ENCODE peak calls at places on chromosomes 11 and 22, in seven cellular contexts. U, T, W, K, G, D and P are unnamed samples.

GRCh38 chr22:33909075-33909458 is 11.2 kb downstream of the LARGE1 start:
- DNase-seq in U (no peak), T (peak), W (peak), K (peak), G (no peak), D (no peak), P (peak)

GRCh38 chr11:12251651-12252560 is 125.5 kb upstream of the PARVA start:
- DNase-seq in U (no peak), T (no peak), W (no peak), K (no peak), G (no peak), D (no peak), P (no peak)

GRCh38 chr22:17199131-17199731 is 20.0 kb downstream of the ADA2 start:
- DNase-seq in U (no peak), T (peak), W (peak), K (no peak), G (no peak), D (peak), P (peak)

GRCh38 chr22:46077669-46078099 is 72.6 kb upstream of the PPARA start:
- DNase-seq in U (no peak), T (no peak), W (peak), K (peak), G (peak), D (peak), P (no peak)

GRCh38 chr11:15091620-15092019 is 18.2 kb downstream of the CALCB start:
- DNase-seq in U (no peak), T (no peak), W (no peak), K (no peak), G (no peak), D (no peak), P (no peak)

GRCh38 chr11:10856689-10857603 is 907 bp downstream of the ZBED5 start:
- DNase-seq in U (peak), T (peak), W (peak), K (peak), G (no peak), D (peak), P (no peak)

GRCh38 chr11:107705027-107705426 is 6.8 kb downstream of the SLN start:
- DNase-seq in U (peak), T (peak), W (peak), K (no peak), G (no peak), D (no peak), P (no peak)

GRCh38 chr22:24871611-24872205 is 65.7 kb downstream of the SGSM1 start:
- DNase-seq in U (peak), T (no peak), W (no peak), K (no peak), G (no peak), D (no peak), P (no peak)

GRCh38 chr11:78212586-78213371 is 24.1 kb downstream of the USP35 start:
- DNase-seq in U (no peak), T (peak), W (no peak), K (peak), G (no peak), D (no peak), P (no peak)

GRCh38 chr11:114821626-114822025 is 143.3 kb downstream of the NXPE2 start:
- DNase-seq in U (peak), T (peak), W (no peak), K (peak), G (no peak), D (no peak), P (no peak)

GRCh38 chr11:108871152-108871551 is 206.3 kb downstream of the DDX10 start:
- DNase-seq in U (peak), T (peak), W (no peak), K (no peak), G (no peak), D (no peak), P (peak)

GRCh38 chr11:14764899-14765527 is 121.4 kb downstream of the PDE3B start:
- DNase-seq in U (peak), T (peak), W (no peak), K (no peak), G (no peak), D (no peak), P (no peak)

GRCh38 chr11:65778431-65778900 is 2.3 kb downstream of the AP5B1 start:
- DNase-seq in U (no peak), T (no peak), W (no peak), K (no peak), G (no peak), D (no peak), P (no peak)

GRCh38 chr11:1837171-1838076 is 1.4 kb upstream of the TNNI2 start:
- DNase-seq in U (peak), T (peak), W (peak), K (peak), G (no peak), D (peak), P (peak)

GRCh38 chr22:49014227-49015201 is 813.2 kb downstream of the BRD1 start:
- DNase-seq in U (no peak), T (no peak), W (no peak), K (peak), G (peak), D (no peak), P (no peak)

GRCh38 chr22:44573451-44573850 is 75.4 kb upstream of the RTL6 start:
- DNase-seq in U (no peak), T (no peak), W (no peak), K (no peak), G (no peak), D (peak), P (no peak)

GRCh38 chr11:110355011-110355744 is 58.8 kb upstream of the RDX start:
- DNase-seq in U (no peak), T (no peak), W (no peak), K (peak), G (no peak), D (no peak), P (no peak)

GRCh38 chr11:76266269-76266668 is 60.0 kb upstream of the WNT11 start:
- DNase-seq in U (peak), T (peak), W (peak), K (peak), G (no peak), D (no peak), P (no peak)

GRCh38 chr11:84234462-84235202 is 948.5 kb upstream of the CCDC90B start:
- DNase-seq in U (no peak), T (no peak), W (no peak), K (no peak), G (no peak), D (no peak), P (no peak)

GRCh38 chr11:68127791-68128681 is 6.8 kb upstream of the CHKA start:
- DNase-seq in U (no peak), T (peak), W (no peak), K (peak), G (no peak), D (peak), P (peak)

GRCh38 chr11:109862808-109863207 is 230.4 kb upstream of the ZC3H12C start:
- DNase-seq in U (no peak), T (no peak), W (no peak), K (no peak), G (no peak), D (no peak), P (no peak)

GRCh38 chr11:7671347-7671746 is 2.0 kb downstream of the CYB5R2 start:
- DNase-seq in U (no peak), T (no peak), W (no peak), K (no peak), G (no peak), D (no peak), P (peak)

GRCh38 chr11:4881860-4882500 is at the start of gene OR51T1:
- DNase-seq in U (no peak), T (peak), W (no peak), K (no peak), G (no peak), D (no peak), P (no peak)

GRCh38 chr11:94417386-94417987 is 16.3 kb upstream of the GPR83 start:
- DNase-seq in U (peak), T (peak), W (no peak), K (no peak), G (no peak), D (no peak), P (no peak)

GRCh38 chr11:121866822-121867221 is 249.2 kb downstream of the BLID start:
- DNase-seq in U (no peak), T (no peak), W (no peak), K (no peak), G (no peak), D (no peak), P (no peak)

GRCh38 chr22:32106930-32107329 is 52.2 kb downstream of the C22orf42 start:
- DNase-seq in U (peak), T (no peak), W (no peak), K (no peak), G (no peak), D (no peak), P (no peak)

GRCh38 chr22:41687901-41688364 is 734 bp downstream of the SNU13 start:
- DNase-seq in U (peak), T (peak), W (no peak), K (peak), G (no peak), D (no peak), P (peak)

GRCh38 chr11:91156041-91156440 is 933.2 kb upstream of the CHORDC1 start:
- DNase-seq in U (no peak), T (no peak), W (no peak), K (no peak), G (no peak), D (no peak), P (no peak)

GRCh38 chr22:17398159-17398558 is 28.9 kb downstream of the CECR2 start:
- DNase-seq in U (no peak), T (no peak), W (no peak), K (no peak), G (no peak), D (no peak), P (no peak)

DNA sequence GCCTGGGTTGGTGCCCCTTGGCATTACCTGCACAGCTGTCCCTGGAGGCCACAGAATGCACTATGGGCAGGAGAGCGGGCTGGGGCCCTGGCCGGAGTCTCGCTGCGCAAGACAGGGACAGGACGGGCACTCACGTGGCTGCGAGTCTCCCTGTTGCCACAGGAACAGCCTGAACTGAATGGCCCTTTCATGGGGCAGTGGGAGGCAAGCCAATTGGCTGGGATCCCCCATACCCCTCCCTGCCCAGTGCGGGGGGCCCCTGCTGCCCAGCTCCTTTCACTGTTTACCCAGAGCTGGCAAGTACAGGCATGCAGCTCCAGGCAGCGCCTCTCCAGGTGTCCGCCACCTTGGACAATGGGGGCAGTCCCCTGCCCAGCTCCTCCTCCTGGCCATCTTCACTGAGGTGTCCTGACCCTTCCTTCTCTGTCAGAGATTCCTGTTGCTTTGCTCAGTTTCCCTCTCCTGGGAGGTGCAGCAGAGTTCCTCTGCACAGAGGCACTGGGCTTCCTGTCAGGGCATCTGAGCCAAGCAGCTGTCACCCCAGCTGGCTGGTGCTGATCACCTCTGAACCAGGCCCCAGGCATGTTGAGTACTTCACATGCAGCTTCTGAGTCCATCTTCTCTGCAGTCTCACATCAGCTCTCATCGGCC is 5.2 kb downstream of the USP2 start:
- DNase-seq in U (no peak), T (peak), W (peak), K (peak), G (no peak), D (peak), P (peak)
- H3K4me3 ChIP-seq in U (no peak), T (no peak), W (peak), K (no peak), G (peak), D (peak), P (no peak)

GRCh38 chr11:19966435-19966834 is 193.8 kb downstream of the DBX1 start:
- DNase-seq in U (no peak), T (no peak), W (no peak), K (no peak), G (no peak), D (no peak), P (no peak)

GRCh38 chr11:19966927-19967326 is 193.3 kb downstream of the DBX1 start:
- DNase-seq in U (no peak), T (no peak), W (no peak), K (no peak), G (no peak), D (no peak), P (no peak)

GRCh38 chr11:19968860-19969259 is 191.4 kb downstream of the DBX1 start:
- DNase-seq in U (no peak), T (no peak), W (no peak), K (no peak), G (no peak), D (no peak), P (no peak)

GRCh38 chr11:19970944-19971343 is 189.3 kb downstream of the DBX1 start:
- DNase-seq in U (no peak), T (no peak), W (no peak), K (no peak), G (no peak), D (no peak), P (no peak)

GRCh38 chr11:19967796-19968195 is 192.5 kb downstream of the DBX1 start:
- DNase-seq in U (no peak), T (no peak), W (no peak), K (no peak), G (no peak), D (no peak), P (no peak)
- TF ChIP-seq POLR2A in U (no peak), T (no peak), W (no peak), K (no peak), G (no peak), D (no peak), P (no peak)

GRCh38 chr11:2898366-2899079 is 12.9 kb upstream of the CDKN1C start:
- DNase-seq in U (peak), T (peak), W (peak), K (peak), G (no peak), D (peak), P (no peak)
- H3K4me3 ChIP-seq in U (no peak), T (no peak), W (no peak), K (no peak), G (no peak), D (no peak), P (no peak)

DNA sequence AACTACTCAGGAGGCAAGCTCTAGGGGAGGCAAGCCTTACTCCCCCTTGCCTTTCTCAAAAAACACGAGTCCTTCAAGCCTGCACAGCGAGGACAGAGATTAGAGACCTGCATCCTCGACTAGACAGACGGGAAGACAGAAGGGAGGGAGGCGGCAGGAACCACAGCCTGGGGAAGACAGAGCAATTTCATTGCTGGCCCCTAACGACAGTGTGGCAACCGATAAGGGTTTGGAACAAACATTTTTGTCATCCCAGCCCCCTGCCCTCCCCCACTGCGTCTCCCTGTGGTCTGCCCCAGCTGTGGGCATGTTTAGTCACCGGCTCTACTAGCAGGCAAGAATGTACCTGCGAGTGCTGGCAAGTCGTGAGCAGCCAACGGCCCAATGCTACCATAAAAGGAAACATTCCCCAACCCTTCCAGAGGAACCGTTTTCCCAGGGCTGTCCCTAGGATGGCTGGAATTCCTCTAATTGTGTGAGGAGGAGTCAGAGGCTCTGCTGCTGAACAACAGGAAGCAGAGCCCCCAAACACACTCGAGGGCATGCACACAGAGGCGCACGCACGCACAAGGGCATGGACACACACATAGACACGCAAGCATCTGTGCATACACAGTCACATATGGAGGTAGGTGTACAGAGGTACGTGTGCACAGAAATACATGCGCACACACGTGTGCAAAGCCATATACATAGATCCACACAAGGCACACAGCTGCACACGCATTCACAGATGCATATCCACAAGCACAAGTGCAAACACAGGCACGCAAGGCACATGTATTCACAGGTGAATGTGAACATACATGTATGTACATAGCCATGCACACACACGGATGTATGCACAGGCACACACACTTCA is 58.3 kb downstream of the MYH9 start:
- DNase-seq in U (peak), T (peak), W (no peak), K (peak), G (no peak), D (peak), P (peak)
- TF ChIP-seq POLR2A in U (no peak), T (peak), W (peak), K (peak), G (no peak), D (peak), P (no peak)

GRCh38 chr11:119684361-119685072 is 44.5 kb downstream of the NECTIN1 start:
- DNase-seq in U (peak), T (peak), W (no peak), K (no peak), G (no peak), D (peak), P (no peak)
- H3K4me3 ChIP-seq in U (no peak), T (no peak), W (no peak), K (no peak), G (no peak), D (no peak), P (no peak)

GRCh38 chr22:38724176-38724575 is 18.4 kb downstream of the GTPBP1 start:
- DNase-seq in U (no peak), T (no peak), W (no peak), K (no peak), G (no peak), D (no peak), P (no peak)

GRCh38 chr22:38724926-38725571 is 19.3 kb downstream of the GTPBP1 start:
- DNase-seq in U (peak), T (peak), W (no peak), K (no peak), G (no peak), D (no peak), P (no peak)

GRCh38 chr22:38727123-38727522 is 21.4 kb downstream of the GTPBP1 start:
- DNase-seq in U (no peak), T (no peak), W (no peak), K (no peak), G (no peak), D (no peak), P (peak)

GRCh38 chr22:38727530-38728451 is 22.0 kb downstream of the GTPBP1 start:
- DNase-seq in U (no peak), T (no peak), W (no peak), K (no peak), G (no peak), D (no peak), P (no peak)

DNA sequence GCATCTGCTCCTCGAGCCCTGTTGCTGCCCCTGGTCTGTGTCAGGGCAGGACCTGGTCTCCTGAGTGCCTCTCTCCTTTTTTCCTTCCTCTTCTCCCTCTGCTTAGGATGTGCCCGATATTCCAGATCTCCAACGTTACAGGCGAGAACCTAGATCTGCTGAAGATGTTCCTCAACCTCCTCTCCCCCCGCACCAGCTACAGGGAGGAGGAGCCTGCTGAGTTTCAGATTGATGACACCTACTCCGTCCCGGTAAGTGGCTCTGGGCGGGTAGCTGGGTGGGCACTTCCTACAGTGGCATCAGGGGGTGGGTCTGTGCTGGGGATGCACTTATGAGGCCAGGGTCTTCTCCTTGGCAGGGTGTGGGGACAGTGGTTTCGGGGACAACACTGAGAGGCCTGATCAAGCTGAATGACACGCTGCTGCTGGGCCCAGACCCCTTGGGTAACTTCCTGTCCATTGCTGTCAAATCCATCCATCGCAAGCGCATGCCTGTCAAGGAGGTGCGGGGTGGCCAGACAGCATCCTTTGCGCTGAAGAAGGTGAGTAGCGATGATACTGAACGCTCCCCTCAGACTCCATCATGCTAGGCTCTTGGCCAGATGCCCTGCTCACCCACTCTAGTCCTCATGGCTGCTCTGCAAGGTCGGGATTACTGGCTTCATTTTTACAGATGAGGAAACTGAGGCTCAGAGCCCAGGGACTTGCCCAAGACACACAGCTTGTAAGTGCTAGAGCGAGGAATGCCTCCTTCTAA is 20.3 kb downstream of the GTPBP1 start:
- DNase-seq in U (no peak), T (no peak), W (no peak), K (no peak), G (no peak), D (no peak), P (no peak)
- TF ChIP-seq POLR2A in U (no peak), T (no peak), W (no peak), K (no peak), G (no peak), D (no peak), P (no peak)

DNA sequence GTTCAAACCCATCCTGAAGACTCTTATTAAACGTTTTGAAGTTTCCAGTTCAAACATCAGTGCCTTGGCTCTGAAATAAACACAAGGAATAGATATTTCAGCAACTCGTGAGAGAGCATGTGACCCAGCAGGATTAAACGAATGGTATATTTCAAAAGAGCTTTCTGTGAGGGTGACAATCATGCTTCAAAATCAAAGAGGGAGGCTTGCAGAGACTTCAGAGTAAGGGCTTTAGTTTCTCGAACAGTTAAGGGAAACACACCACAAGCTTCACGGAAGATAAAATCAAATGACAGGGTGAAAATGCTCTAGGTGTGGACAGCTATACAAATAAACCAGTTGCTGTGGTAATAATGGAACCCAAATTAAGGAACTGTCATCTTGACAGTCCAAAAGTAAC is 1.4 kb downstream of the HPS4 start:
- DNase-seq in U (no peak), T (no peak), W (no peak), K (no peak), G (no peak), D (no peak), P (no peak)
- H3K4me3 ChIP-seq in U (peak), T (no peak), W (no peak), K (no peak), G (no peak), D (peak), P (no peak)

GRCh38 chr11:119025978-119026766 is 4.5 kb downstream of the SLC37A4 start:
- DNase-seq in U (no peak), T (no peak), W (peak), K (no peak), G (no peak), D (no peak), P (no peak)

GRCh38 chr11:119025099-119025473 is 5.6 kb downstream of the SLC37A4 start:
- DNase-seq in U (no peak), T (no peak), W (no peak), K (no peak), G (no peak), D (no peak), P (no peak)

GRCh38 chr11:119023741-119024140 is 5.2 kb downstream of the TRAPPC4 start:
- DNase-seq in U (no peak), T (no peak), W (no peak), K (no peak), G (no peak), D (no peak), P (no peak)

GRCh38 chr11:119026970-119027369 is 3.7 kb downstream of the SLC37A4 start:
- DNase-seq in U (no peak), T (no peak), W (no peak), K (no peak), G (no peak), D (no peak), P (no peak)

GRCh38 chr11:119024430-119025098 is 6.0 kb downstream of the TRAPPC4 start:
- DNase-seq in U (no peak), T (no peak), W (no peak), K (peak), G (no peak), D (no peak), P (no peak)
- TF ChIP-seq POLR2A in U (no peak), T (no peak), W (no peak), K (no peak), G (no peak), D (no peak), P (no peak)